ENCODE peak calls at places on chromosome 12, in five cellular contexts. N, L, H, T and Z are unnamed samples. For H3K4me1, the result is how much of the 10 kb centered on the place peaks cover.

GRCh38 chr12:41496009-41496408 is 307.9 kb downstream of the PDZRN4 start:
- DNase-seq in L (no peak), T (no peak), H (no peak), N (no peak), Z (no peak)

GRCh38 chr12:94603434-94604068 is 46.8 kb downstream of the TMCC3 start:
- DNase-seq in L (peak), N (peak), T (peak), H (peak), Z (no peak)

GRCh38 chr12:130223767-130224244 is 61.5 kb downstream of the FZD10 start:
- DNase-seq in N (no peak), H (no peak), T (no peak), L (no peak), Z (no peak)

GRCh38 chr12:108087900-108088299 is 41.2 kb upstream of the WSCD2 start:
- DNase-seq in L (no peak), N (no peak), T (no peak), H (no peak), Z (no peak)

GRCh38 chr12:103075848-103076247 is 118.4 kb downstream of the ASCL1 start:
- DNase-seq in H (no peak), N (no peak), L (no peak), T (no peak), Z (no peak)

GRCh38 chr12:4438834-4439596 is 6.6 kb downstream of the FGF6 start:
- DNase-seq in H (no peak), T (no peak), L (no peak), N (no peak), Z (no peak)

GRCh38 chr12:12807970-12808702 is 5.0 kb upstream of the DDX47 start:
- DNase-seq in L (no peak), N (peak), H (no peak), T (peak), Z (no peak)

GRCh38 chr12:12810507-12811143 is 2.5 kb upstream of the DDX47 start:
- DNase-seq in H (no peak), N (no peak), L (no peak), T (no peak), Z (peak)

GRCh38 chr12:128026696-128027574 is 240.0 kb upstream of the TMEM132C start:
- DNase-seq in L (no peak), N (peak), T (no peak), H (no peak), Z (peak)

GRCh38 chr12:110741795-110742717 is 635 bp downstream of the PPP1CC start:
- DNase-seq in H (no peak), L (peak), T (peak), N (peak), Z (peak)

GRCh38 chr12:110739894-110740293 is 2.8 kb downstream of the PPP1CC start:
- DNase-seq in H (no peak), T (no peak), L (no peak), N (no peak), Z (no peak)

GRCh38 chr12:110742718-110743570 is at the start of gene PPP1CC:
- DNase-seq in T (peak), N (peak), H (peak), L (peak), Z (peak)

GRCh38 chr12:110739488-110739887 is 3.2 kb downstream of the PPP1CC start:
- DNase-seq in H (no peak), T (no peak), N (no peak), L (no peak), Z (no peak)

DNA sequence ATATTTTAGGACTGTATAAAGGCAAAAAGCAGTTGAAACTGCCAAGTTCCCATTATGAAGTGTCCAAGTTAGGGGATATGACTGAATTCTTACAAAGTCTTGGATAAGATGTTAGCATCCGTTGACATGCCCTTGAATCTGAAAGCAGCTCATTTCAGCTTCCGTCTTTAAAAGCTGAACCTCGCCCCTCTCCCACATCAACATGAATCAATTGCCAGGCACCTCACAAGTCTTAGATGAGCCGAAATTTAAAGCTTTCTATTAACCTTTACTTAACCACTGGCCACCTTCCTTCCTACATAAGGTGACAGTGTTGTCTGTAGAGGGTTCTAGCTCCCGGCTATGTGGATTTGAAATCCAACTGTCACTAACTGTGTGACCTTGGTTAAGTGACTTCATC is 1.3 kb downstream of the PPP1CC start:
- DNase-seq in L (no peak), N (no peak), T (no peak), H (no peak), Z (no peak)
- H3K4me1 ChIP-seq in L (under half), N (half or more), T (under half), H (half or more), Z (under half)

GRCh38 chr12:14259481-14260010 is 105.9 kb upstream of the ATF7IP start:
- DNase-seq in N (no peak), H (no peak), T (no peak), L (no peak), Z (no peak)

GRCh38 chr12:14260011-14260993 is 105.2 kb upstream of the ATF7IP start:
- DNase-seq in T (no peak), H (peak), L (peak), N (peak), Z (peak)

GRCh38 chr12:14257303-14257733 is 108.2 kb upstream of the ATF7IP start:
- DNase-seq in L (no peak), H (no peak), N (no peak), T (no peak), Z (no peak)

GRCh38 chr12:14257734-14258467 is 107.6 kb upstream of the ATF7IP start:
- DNase-seq in L (peak), N (peak), T (peak), H (peak), Z (peak)

GRCh38 chr12:14258468-14258947 is 107.0 kb upstream of the ATF7IP start:
- DNase-seq in H (no peak), N (no peak), T (no peak), L (peak), Z (peak)
- H3K4me1 ChIP-seq in H (under half), N (under half), T (under half), L (under half), Z (under half)

DNA sequence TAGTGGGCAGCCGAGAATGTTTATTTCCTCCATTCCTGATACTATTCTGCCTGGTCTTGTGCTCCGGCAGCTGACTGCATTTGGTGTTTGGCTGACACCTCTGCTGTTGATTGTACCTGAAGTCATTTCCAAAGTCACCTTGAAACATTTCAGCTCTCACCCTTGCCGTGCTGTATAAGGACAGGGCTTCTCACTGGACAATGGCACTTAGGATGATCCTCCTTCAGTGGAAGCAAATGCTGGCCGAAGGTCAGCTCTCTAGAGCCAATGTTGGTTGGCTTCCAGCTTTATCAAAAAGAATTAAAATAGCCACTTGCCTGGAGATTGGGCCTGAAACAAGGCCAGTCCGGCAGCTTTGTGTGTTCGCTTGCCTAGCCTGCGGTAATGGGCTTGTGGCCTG is 44.0 kb downstream of the ACACB start:
- DNase-seq in T (no peak), H (no peak), N (no peak), L (no peak), Z (no peak)
- H3K4me1 ChIP-seq in T (under half), H (half or more), N (under half), L (under half), Z (under half)

GRCh38 chr12:104602426-104602825 is 145.7 kb downstream of the CHST11 start:
- DNase-seq in T (no peak), N (no peak), L (peak), H (no peak), Z (no peak)

GRCh38 chr12:104603545-104603973 is 146.8 kb downstream of the CHST11 start:
- DNase-seq in H (no peak), L (no peak), T (no peak), N (no peak), Z (no peak)

GRCh38 chr12:104604070-104604994 is 147.6 kb downstream of the CHST11 start:
- DNase-seq in H (peak), L (no peak), N (peak), T (peak), Z (peak)

GRCh38 chr12:104600790-104601739 is 144.3 kb downstream of the CHST11 start:
- DNase-seq in L (no peak), H (peak), N (no peak), T (no peak), Z (no peak)

DNA sequence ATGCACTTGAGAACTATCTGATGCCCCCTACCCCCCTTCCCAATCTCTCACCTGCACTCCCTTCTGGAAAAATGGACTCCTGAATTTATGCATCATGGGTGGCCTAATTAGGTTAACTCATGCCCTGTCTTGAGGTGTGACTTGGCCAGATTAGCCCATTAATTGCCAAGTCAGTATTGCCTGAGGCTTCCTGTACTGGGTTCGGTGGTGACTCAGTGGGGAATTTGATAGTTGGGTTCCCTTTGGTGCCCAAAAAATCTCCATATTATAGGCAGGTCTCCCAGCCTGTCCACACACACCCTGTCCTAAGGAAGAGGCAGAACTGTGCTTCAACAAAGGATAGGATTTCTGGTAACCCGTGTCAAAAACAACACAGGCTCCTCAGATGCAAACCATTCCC is 146.2 kb downstream of the CHST11 start:
- DNase-seq in L (no peak), T (no peak), H (no peak), N (no peak), Z (no peak)
- H3K4me1 ChIP-seq in L (under half), T (under half), H (under half), N (under half), Z (under half)

DNA sequence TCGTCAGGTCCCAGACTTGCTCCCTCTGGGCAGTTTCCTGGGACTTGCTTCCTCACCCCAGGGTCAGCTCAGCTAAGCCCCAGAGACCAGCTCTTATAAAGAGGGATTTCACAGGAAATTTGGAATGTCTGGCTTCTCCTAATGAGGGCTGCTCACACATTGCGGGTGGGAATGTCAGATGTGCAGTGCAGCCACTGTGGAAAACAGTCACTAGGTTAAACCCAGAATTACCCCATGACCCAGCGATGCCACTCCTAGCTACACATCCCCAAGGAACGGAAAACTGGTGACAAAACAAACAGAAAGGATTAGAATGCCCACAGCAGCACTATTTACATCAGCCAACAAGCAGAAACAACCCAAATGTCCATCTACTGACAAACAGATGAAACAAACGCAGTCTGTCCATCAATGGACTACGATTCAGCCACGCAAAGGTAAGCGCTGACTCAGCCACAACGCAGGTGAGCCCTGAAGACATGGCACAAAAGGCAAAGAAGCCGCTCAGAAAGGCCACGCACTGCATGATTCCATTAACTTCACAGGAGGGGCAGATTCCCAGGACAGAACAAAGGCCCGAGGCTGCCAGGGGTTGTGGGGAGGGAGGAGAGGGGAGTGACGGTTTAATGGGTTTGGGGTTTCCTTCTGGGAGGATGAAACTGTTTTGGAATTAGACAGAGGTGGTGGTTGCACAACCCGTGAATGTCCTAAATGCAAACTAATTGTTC is 63.0 kb downstream of the NCOR2 start:
- DNase-seq in H (no peak), T (no peak), N (no peak), L (peak), Z (no peak)
- H3K4me1 ChIP-seq in H (under half), T (under half), N (half or more), L (half or more), Z (half or more)

GRCh38 chr12:65877836-65878235 is 53.6 kb downstream of the HMGA2 start:
- DNase-seq in H (no peak), T (no peak), N (no peak), L (no peak), Z (no peak)
- H3K4me1 ChIP-seq in H (under half), T (under half), N (under half), L (under half), Z (half or more)

GRCh38 chr12:6065131-6065871 is 59.2 kb downstream of the VWF start:
- DNase-seq in L (no peak), T (no peak), N (no peak), H (no peak), Z (no peak)
- H3K4me1 ChIP-seq in L (under half), T (under half), N (under half), H (under half), Z (under half)

DNA sequence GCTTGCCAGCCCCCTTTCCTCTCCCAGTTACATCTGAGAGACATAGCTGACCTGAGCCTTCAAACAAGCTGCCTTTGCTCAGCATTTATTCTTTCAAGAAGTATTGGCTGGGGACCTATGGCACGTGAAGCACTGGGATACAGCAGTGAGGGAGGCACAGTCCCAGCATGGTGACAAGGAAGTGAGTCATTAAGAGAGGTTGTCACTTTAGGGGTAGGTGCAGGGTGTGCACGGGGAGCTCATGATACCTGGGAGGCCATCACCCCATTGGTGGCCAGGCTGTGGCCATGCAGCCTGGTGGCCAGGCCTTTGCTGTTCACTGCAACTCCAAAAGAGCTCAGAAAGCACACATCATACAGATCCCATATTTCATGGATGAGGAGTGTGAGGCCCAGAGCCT is 5.7 kb upstream of the KRT75 start:
- DNase-seq in N (no peak), T (no peak), H (no peak), L (no peak), Z (no peak)
- H3K4me1 ChIP-seq in N (under half), T (under half), H (under half), L (under half), Z (under half)